ENCODE peak calls at places on chromosomes 11 and 22, in nine cellular contexts. P is A549, S is Caco-2, H is heart left ventricle, I is lower lobe of right lung, V is PC-3, O is sigmoid colon, T is left ventricle myocardium inferior, M is A673. C is an unnamed sample. For H3K4me1, the result is how much of the 10 kb centered on the place peaks cover.

GRCh38 chr11:126407101-126407521 is 51.6 kb downstream of the ST3GAL4 start:
- DNase-seq in V (no peak), I (no peak), M (no peak), H (no peak), T (no peak), S (no peak), P (no peak), O (no peak), C (no peak)

GRCh38 chr11:119196833-119197483 is 9.2 kb upstream of the CBL start:
- DNase-seq in S (peak), P (peak), T (no peak), V (peak), I (peak), M (peak), H (no peak), O (peak), C (no peak)

GRCh38 chr22:19129871-19130270 is 1.2 kb upstream of the TSSK2 start:
- DNase-seq in H (no peak), P (no peak), O (no peak), S (no peak), T (no peak), I (no peak), M (no peak), V (no peak), C (no peak)

GRCh38 chr11:34501500-34501899 is 12.1 kb downstream of the ELF5 start:
- DNase-seq in T (no peak), O (no peak), H (no peak), P (no peak), S (peak), I (peak), V (peak), M (no peak), C (no peak)

GRCh38 chr22:32911526-32911925 is 110.0 kb downstream of the TIMP3 start:
- DNase-seq in V (no peak), M (no peak), T (no peak), O (no peak), S (no peak), P (no peak), H (no peak), I (no peak), C (no peak)

GRCh38 chr22:43094085-43094484 is 4.9 kb upstream of the TTLL1 start:
- DNase-seq in M (no peak), P (no peak), O (no peak), I (peak), T (peak), S (no peak), H (peak), V (peak), C (no peak)

GRCh38 chr11:62610403-62610802 is 2.2 kb downstream of the EML3 start:
- DNase-seq in M (no peak), S (no peak), V (no peak), P (no peak), I (no peak), T (no peak), O (no peak), H (no peak), C (no peak)

GRCh38 chr11:114163830-114164401 is 104.4 kb downstream of the ZBTB16 start:
- DNase-seq in V (no peak), P (no peak), O (peak), S (no peak), T (peak), H (no peak), M (no peak), I (no peak), C (no peak)

GRCh38 chr11:77959434-77959833 is 35.0 kb downstream of the INTS4 start:
- DNase-seq in I (no peak), V (no peak), T (no peak), P (no peak), M (peak), S (no peak), O (no peak), H (no peak), C (no peak)

GRCh38 chr22:45804986-45805325 is 133.3 kb downstream of the ATXN10 start:
- DNase-seq in I (no peak), P (peak), T (no peak), V (peak), S (no peak), O (no peak), M (peak), H (no peak), C (no peak)

GRCh38 chr11:10565493-10565892 is 3.0 kb downstream of the LYVE1 start:
- DNase-seq in M (no peak), V (no peak), H (no peak), S (no peak), T (no peak), O (no peak), P (no peak), I (no peak), C (no peak)

GRCh38 chr11:62081378-62082291 is 42.2 kb upstream of the INCENP start:
- DNase-seq in H (peak), V (peak), T (peak), M (peak), P (peak), I (peak), O (peak), S (peak), C (peak)

GRCh38 chr11:86209806-86210657 is 34.5 kb upstream of the EED start:
- DNase-seq in M (no peak), P (no peak), V (no peak), T (no peak), I (no peak), O (no peak), S (no peak), H (no peak), C (no peak)

GRCh38 chr11:100791103-100791502 is 104.0 kb downstream of the ARHGAP42 start:
- DNase-seq in S (no peak), O (no peak), H (no peak), P (no peak), I (no peak), T (no peak), V (no peak), M (no peak), C (no peak)

GRCh38 chr22:32698926-32699619 is 102.4 kb upstream of the TIMP3 start:
- DNase-seq in V (no peak), M (no peak), S (no peak), T (peak), I (no peak), H (peak), O (peak), P (no peak), C (no peak)

GRCh38 chr22:36010090-36010489 is 18.5 kb downstream of the RBFOX2 start:
- DNase-seq in M (no peak), V (no peak), P (no peak), H (no peak), O (no peak), I (no peak), S (no peak), T (no peak), C (no peak)

GRCh38 chr11:71474771-71475483 is 21.9 kb downstream of the NADSYN1 start:
- DNase-seq in M (no peak), I (no peak), P (no peak), T (no peak), H (no peak), V (no peak), O (peak), S (no peak), C (no peak)

GRCh38 chr11:11746454-11746853 is 95.3 kb upstream of the USP47 start:
- DNase-seq in T (no peak), M (no peak), S (no peak), O (no peak), V (no peak), P (no peak), H (no peak), I (no peak), C (no peak)

GRCh38 chr11:62324738-62325556 is 12.3 kb upstream of the ASRGL1 start:
- DNase-seq in H (no peak), T (peak), S (peak), M (peak), I (peak), V (peak), P (peak), O (no peak), C (no peak)

GRCh38 chr11:109971184-109971523 is 122.0 kb upstream of the ZC3H12C start:
- DNase-seq in I (no peak), M (peak), T (no peak), P (no peak), H (no peak), V (peak), O (no peak), S (no peak), C (no peak)

GRCh38 chr11:76823481-76824028 is 37.2 kb upstream of the ACER3 start:
- DNase-seq in S (no peak), I (no peak), P (peak), M (peak), V (peak), H (peak), T (no peak), O (no peak), C (no peak)

GRCh38 chr22:45335021-45335818 is 25.5 kb downstream of the FAM118A start:
- DNase-seq in P (no peak), H (peak), M (no peak), I (no peak), V (no peak), S (peak), O (no peak), T (peak), C (no peak)

GRCh38 chr22:38766076-38766777 is 10.4 kb upstream of the SUN2 start:
- DNase-seq in M (peak), O (peak), I (peak), P (peak), S (peak), T (peak), V (peak), H (no peak), C (peak)

GRCh38 chr11:118649941-118650340 is 29.5 kb downstream of the TREH start:
- DNase-seq in I (no peak), S (peak), H (peak), M (no peak), O (no peak), P (no peak), V (no peak), T (no peak), C (peak)

GRCh38 chr11:44811841-44812448 is 85.2 kb downstream of the TSPAN18 start:
- DNase-seq in T (no peak), I (no peak), H (no peak), P (no peak), M (no peak), S (no peak), O (no peak), V (no peak), C (no peak)

GRCh38 chr11:47553417-47553746 is 450 bp upstream of the CELF1 start:
- DNase-seq in V (no peak), P (no peak), T (no peak), I (no peak), O (no peak), S (no peak), H (no peak), M (no peak), C (no peak)
- TF ChIP-seq CTCF in V (no peak), P (no peak), T (peak), I (peak), O (no peak), S (no peak), H (peak), M (no peak), C (no peak)

GRCh38 chr11:83042966-83043711 is 28.6 kb downstream of the RAB30 start:
- DNase-seq in I (no peak), M (no peak), O (no peak), H (no peak), P (no peak), S (no peak), T (no peak), V (no peak), C (no peak)
- H3K4me1 ChIP-seq in I (under half), M (under half), O (under half), H (half or more), P (half or more), S (under half), T (half or more), V (under half), C (under half)

DNA sequence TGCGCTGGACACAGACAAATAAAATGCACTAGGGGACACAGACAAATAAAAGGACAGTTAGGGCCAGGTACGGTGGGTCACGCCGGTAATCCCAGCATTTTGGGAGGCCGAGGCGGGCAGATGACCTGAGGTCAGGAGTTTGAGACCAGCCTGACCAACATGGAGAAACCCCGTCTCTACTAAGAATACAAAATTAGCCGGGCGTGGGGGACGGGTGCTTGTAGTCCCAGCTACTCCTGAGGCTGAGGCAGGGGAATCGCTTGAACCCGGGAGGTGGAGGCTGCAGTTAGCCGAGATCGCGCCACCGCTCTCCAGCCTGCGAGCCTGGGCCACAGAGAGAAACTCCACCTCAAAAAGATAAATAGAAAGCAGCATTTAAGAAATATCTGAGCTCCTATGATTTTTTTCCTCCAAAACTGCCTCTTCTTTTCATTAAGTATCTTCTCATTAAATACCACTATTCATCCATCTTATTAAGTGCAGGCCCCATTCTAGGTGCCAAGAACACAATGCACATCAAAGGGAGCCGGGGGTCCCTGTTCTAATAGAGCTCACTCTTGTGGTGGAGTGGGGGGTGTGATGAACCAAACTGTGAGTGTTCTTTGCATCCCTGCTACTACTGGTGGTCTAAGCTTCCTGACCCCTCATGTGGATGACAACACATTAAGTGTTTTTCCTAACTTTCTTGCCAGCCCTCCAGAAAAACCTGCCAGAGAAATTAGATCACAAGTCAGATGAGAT is 766 bp upstream of the ZNHIT2 start:
- DNase-seq in I (no peak), T (no peak), V (no peak), P (no peak), M (no peak), H (no peak), S (no peak), O (peak), C (no peak)
- TF ChIP-seq CTCF in I (no peak), T (peak), V (no peak), P (no peak), M (no peak), H (no peak), S (no peak), O (no peak), C (no peak)

DNA sequence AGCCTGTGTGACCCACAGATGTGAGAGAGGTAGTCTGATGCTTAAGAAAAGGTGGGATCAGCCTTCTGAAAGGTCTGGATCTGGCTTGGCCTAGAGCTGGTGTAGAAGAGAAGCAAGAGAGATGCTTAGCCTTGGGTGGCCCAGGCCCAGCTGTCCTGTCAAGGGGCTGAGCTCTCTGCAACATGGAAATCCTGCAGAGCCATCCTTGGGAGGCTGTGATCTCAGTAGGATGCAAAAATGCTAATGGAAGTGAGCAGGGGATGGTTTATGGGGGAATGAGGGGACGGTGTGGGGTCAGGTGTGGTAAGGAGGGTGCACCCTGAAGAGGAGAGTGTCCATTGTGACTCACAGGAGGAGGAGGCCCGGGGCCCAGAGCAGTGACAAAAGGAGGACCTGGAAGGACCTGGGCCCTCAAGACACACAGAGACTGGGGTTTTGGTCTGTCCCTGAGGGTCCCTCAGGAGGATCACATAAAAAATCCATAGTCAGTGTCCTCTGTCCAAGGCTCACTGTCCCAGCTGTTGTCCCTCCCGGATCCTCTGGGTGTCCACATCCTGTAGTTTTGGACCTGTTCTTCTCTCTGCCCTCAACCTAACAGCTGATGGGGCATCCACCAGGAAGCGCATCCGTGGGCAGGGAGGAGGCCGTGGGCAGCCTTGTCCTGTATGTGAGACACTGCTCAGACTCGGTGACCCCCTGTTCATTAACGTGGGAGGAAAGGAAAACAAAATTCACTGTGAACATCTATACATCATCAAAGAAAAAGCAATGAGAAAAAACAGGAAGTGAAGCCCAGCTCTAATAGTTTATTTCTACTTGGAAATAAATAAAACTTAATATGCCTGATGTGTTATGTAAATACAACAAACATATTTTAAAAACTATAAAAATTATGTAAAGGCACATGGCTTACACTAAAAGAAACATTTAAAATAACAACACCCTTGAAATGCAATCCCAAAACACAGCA is 129.8 kb downstream of the ZNF280B start:
- DNase-seq in P (no peak), H (no peak), T (no peak), O (no peak), V (no peak), S (no peak), M (no peak), I (no peak), C (no peak)
- H3K4me1 ChIP-seq in P (under half), H (under half), T (under half), O (under half), V (under half), S (under half), M (under half), I (under half), C (under half)

DNA sequence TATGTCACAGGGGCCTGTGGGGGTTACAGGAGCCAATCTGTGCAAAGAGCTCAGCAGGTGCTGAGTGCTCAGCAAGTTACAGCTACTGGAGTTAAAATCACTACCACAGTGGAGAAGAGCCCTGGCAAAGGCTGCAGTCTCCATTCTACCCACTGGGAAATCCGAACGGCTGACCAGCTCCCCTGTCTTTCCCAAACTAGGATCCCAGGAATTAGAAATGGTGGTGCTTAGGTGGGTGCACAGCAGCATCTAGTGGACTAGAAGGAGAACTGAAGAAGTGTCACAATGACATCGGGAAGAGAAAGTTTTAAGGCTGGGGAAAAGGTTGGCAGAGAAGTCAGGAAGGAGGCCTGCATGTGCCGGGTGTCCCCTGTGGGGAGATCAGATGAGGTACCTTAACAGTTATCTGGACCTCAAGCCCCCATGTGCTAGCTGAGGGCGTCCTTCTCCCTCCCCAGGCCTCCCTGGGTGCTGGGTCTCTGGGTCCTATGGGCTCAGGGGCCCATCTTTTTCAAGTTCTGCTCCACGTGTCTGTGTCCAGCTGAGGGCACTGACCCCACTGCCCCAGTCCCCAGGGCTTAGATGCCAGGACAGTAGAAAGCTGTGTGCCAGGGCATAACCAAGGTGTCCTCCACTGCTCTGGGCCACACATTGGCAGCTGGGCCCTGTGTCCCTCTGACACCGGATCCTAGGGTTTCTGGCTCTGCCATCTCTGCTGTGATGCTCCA is 1.9 kb downstream of the PIWIL3 start:
- DNase-seq in M (peak), S (peak), H (no peak), V (peak), T (no peak), I (no peak), O (no peak), P (peak), C (no peak)
- TF ChIP-seq CTCF in M (peak), S (peak), H (peak), V (peak), T (peak), I (no peak), O (peak), P (peak), C (peak)

GRCh38 chr11:121928597-121929580 is 187.1 kb downstream of the BLID start:
- DNase-seq in I (no peak), S (no peak), T (no peak), P (no peak), V (no peak), M (peak), O (no peak), H (no peak), C (peak)

GRCh38 chr11:121931121-121931520 is 184.9 kb downstream of the BLID start:
- DNase-seq in V (no peak), O (no peak), S (no peak), I (no peak), M (no peak), T (no peak), P (no peak), H (no peak), C (no peak)

GRCh38 chr11:121929581-121929980 is 186.4 kb downstream of the BLID start:
- DNase-seq in M (peak), H (peak), P (no peak), S (no peak), I (no peak), T (peak), O (no peak), V (peak), C (peak)

GRCh38 chr11:121931748-121932352 is 184.2 kb downstream of the BLID start:
- DNase-seq in I (no peak), H (no peak), T (no peak), P (no peak), M (no peak), O (no peak), V (peak), S (no peak), C (no peak)

DNA sequence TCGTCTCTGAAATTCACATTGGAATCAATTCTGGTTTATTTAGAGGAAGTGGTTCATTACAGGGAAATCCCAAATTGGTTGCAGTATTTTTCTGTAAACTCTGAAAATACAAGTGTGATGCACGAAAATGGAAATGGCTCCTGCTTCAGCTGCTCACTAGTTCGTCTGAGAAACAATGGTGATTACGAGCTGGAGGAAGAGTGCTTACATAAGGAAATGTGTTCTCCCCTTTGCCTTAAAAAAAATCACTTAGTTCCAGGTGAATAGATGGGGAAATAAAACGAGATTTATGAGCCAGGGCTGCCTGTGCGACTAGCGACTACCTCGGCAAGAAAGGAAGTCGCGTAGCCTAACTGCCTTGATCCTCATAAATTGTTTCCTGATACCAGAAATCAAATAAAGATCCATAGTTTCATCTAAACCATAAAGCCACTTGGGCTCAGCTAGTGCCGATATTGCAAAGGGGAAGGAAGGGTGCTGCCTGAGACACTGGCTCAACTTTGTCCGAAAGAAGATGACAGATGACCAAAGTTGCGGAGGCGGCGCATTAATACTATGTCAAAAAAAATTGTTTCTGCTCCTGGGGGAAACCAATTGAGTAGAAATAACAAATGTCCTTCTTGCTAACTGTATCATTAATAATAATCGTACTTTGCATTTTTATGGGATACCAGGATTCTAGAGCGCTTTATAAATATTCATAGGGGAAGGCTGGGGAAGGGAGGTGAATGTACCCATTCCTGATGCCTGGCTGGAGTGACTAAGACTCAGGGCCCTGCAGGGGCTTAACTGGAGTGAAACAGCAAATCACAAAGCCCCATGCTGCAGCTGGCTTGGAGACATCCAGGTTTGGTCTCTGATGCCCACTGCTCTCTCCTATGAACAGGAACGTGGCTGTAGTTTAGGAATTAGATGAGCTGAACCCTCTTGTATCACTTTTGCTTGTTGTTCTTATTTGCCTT is 185.7 kb downstream of the BLID start:
- DNase-seq in H (no peak), T (no peak), I (peak), P (no peak), M (peak), S (no peak), V (no peak), O (no peak), C (no peak)
- H3K4me1 ChIP-seq in H (under half), T (under half), I (under half), P (under half), M (under half), S (under half), V (under half), O (under half), C (under half)